ENCODE peak calls at places on chromosomes 4 and X, in four cellular contexts. N, I, M and F are unnamed samples.

GRCh38 chrX:110180176-110180927 is 137.5 kb downstream of the AMMECR1 start:
- DNase-seq in N (peak), I (no peak), M (peak), F (no peak)

GRCh38 chr4:161841759-161842158 is 322.0 kb downstream of the FSTL5 start:
- DNase-seq in N (no peak), I (no peak), M (no peak), F (no peak)

GRCh38 chr4:33262809-33263208 is 2542.6 kb downstream of the PCDH7 start:
- DNase-seq in N (no peak), I (no peak), M (no peak), F (no peak)

GRCh38 chrX:8042304-8042703 is 115.1 kb upstream of the PNPLA4 start:
- DNase-seq in N (no peak), I (no peak), M (no peak), F (no peak)

GRCh38 chr4:48118081-48118480 is 16.0 kb downstream of the TXK start:
- DNase-seq in N (no peak), I (no peak), M (no peak), F (no peak)

GRCh38 chr4:159142254-159142653 is 39.4 kb downstream of the RAPGEF2 start:
- DNase-seq in N (no peak), I (no peak), M (peak), F (no peak)

GRCh38 chr4:2829933-2830451 is 13.7 kb upstream of the ADD1 start:
- DNase-seq in N (no peak), I (no peak), M (peak), F (no peak)

GRCh38 chr4:146051724-146052396 is 113.2 kb upstream of the ZNF827 start:
- DNase-seq in N (no peak), I (no peak), M (peak), F (no peak)

GRCh38 chr4:8820178-8821102 is 51.2 kb downstream of the HMX1 start:
- DNase-seq in N (no peak), I (no peak), M (no peak), F (no peak)

GRCh38 chr4:123444298-123444731 is 47.7 kb downstream of the SPRY1 start:
- DNase-seq in N (peak), I (peak), M (peak), F (peak)

GRCh38 chrX:85836868-85837267 is 210.5 kb downstream of the CHM start:
- DNase-seq in N (no peak), I (no peak), M (no peak), F (no peak)

GRCh38 chrX:101736651-101737050 is 77.0 kb upstream of the ARMCX2 start:
- DNase-seq in N (no peak), I (no peak), M (no peak), F (no peak)

GRCh38 chrX:96704661-96705060 is 20.0 kb downstream of the DIAPH2 start:
- DNase-seq in N (no peak), I (no peak), M (no peak), F (no peak)

GRCh38 chr4:67483868-67484602 is 61.3 kb downstream of the CENPC start:
- DNase-seq in N (no peak), I (no peak), M (peak), F (no peak)

GRCh38 chrX:36913551-36913950 is 94.6 kb upstream of the FAM47C start:
- DNase-seq in N (no peak), I (no peak), M (no peak), F (no peak)

GRCh38 chrX:36909584-36909983 is 98.6 kb upstream of the FAM47C start:
- DNase-seq in N (no peak), I (no peak), M (no peak), F (no peak)

GRCh38 chrX:36908801-36909403 is 99.3 kb upstream of the FAM47C start:
- DNase-seq in N (peak), I (no peak), M (no peak), F (peak)
- TF ChIP-seq CTCF in N (peak), I (peak), M (peak), F (peak)

GRCh38 chr4:26729027-26729426 is 131.6 kb upstream of the STIM2 start:
- DNase-seq in N (peak), I (no peak), M (no peak), F (no peak)
- TF ChIP-seq CTCF in N (no peak), I (no peak), M (no peak), F (no peak)

GRCh38 chr4:177558995-177559394 is 116.8 kb upstream of the AGA start:
- DNase-seq in N (no peak), I (peak), M (no peak), F (no peak)

GRCh38 chr4:177557416-177557815 is 115.2 kb upstream of the AGA start:
- DNase-seq in N (no peak), I (no peak), M (no peak), F (no peak)

GRCh38 chr4:177554966-177555574 is 112.8 kb upstream of the AGA start:
- DNase-seq in N (peak), I (peak), M (peak), F (peak)
- TF ChIP-seq CTCF in N (peak), I (peak), M (peak), F (peak)

DNA sequence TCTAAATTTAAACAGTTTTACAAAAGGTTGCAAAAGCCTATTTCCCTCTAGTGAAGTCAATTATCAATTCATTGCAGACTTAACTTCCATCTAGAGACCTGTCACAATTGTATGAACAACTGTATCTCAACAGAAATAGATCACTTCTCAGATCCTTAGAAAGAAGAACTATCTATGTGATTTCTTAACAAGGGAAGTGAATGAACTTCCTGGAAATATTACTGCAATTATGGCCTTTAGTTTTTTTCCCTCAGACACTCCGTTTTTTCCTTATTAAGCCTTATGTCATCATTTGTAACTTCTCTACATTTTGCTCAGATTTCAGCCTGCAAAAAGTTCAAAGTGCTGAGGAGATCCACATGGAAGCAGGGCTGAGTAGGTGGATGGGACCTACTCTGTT is 112.1 kb downstream of the NYX start:
- DNase-seq in N (no peak), I (no peak), M (no peak), F (no peak)
- TF ChIP-seq CTCF in N (no peak), I (no peak), M (no peak), F (no peak)

GRCh38 chrX:37825225-37825842 is 22.0 kb downstream of the DYNLT3 start:
- DNase-seq in N (peak), I (peak), M (peak), F (no peak)
- TF ChIP-seq CTCF in N (peak), I (peak), M (peak), F (peak)